ENCODE peak calls at places on chromosomes 13 and 19, in ten cellular contexts. One of them, this sample, is unnamed.

GRCh38 chr19:42244452-42245220 is 2.2 kb upstream of the GSK3A start:
- DNase-seq in heart left ventricle: peak; percentile 95
- DNase-seq in adrenal gland: peak; percentile 94
- DNase-seq in breast epithelium: peak; percentile 93
- DNase-seq in HepG2: peak; percentile 93
- DNase-seq in IMR-90: peak; percentile 93
- DNase-seq in lower leg skin: peak; percentile 99
- DNase-seq in A549: peak; percentile 99
- DNase-seq in uterus: peak; percentile 91
- DNase-seq in NB4: peak; percentile 93
- DNase-seq in this sample: peak; percentile 94

GRCh38 chr19:49585023-49585422 is 3.9 kb downstream of the PRRG2 start:
- DNase-seq in heart left ventricle: no peak
- DNase-seq in adrenal gland: no peak
- DNase-seq in breast epithelium: no peak
- DNase-seq in HepG2: no peak
- DNase-seq in IMR-90: no peak
- DNase-seq in lower leg skin: no peak
- DNase-seq in A549: no peak
- DNase-seq in uterus: no peak
- DNase-seq in NB4: no peak
- DNase-seq in this sample: no peak

GRCh38 chr13:65378943-65379519 is 1851.1 kb downstream of the PCDH9 start:
- DNase-seq in heart left ventricle: no peak
- DNase-seq in adrenal gland: no peak
- DNase-seq in breast epithelium: no peak
- DNase-seq in HepG2: no peak
- DNase-seq in IMR-90: peak; percentile 27
- DNase-seq in lower leg skin: no peak
- DNase-seq in A549: peak; percentile 18
- DNase-seq in uterus: no peak
- DNase-seq in NB4: peak; percentile 13
- DNase-seq in this sample: no peak

GRCh38 chr19:54297759-54298305 is 15.1 kb downstream of the LILRA5 start:
- DNase-seq in heart left ventricle: no peak
- DNase-seq in adrenal gland: no peak
- DNase-seq in breast epithelium: peak; percentile 25
- DNase-seq in HepG2: no peak
- DNase-seq in IMR-90: no peak
- DNase-seq in lower leg skin: peak; percentile 52
- DNase-seq in A549: peak; percentile 29
- DNase-seq in uterus: no peak
- DNase-seq in NB4: peak; percentile 49
- DNase-seq in this sample: no peak

GRCh38 chr13:49098771-49099512 is 121.2 kb upstream of the MLNR start:
- DNase-seq in heart left ventricle: no peak
- DNase-seq in adrenal gland: no peak
- DNase-seq in breast epithelium: no peak
- DNase-seq in HepG2: no peak
- DNase-seq in IMR-90: no peak
- DNase-seq in lower leg skin: no peak
- DNase-seq in A549: peak; percentile 39
- DNase-seq in uterus: no peak
- DNase-seq in NB4: peak; percentile 48
- DNase-seq in this sample: no peak

GRCh38 chr19:6551607-6552450 is 21.0 kb downstream of the TNFSF9 start:
- DNase-seq in heart left ventricle: no peak
- DNase-seq in adrenal gland: no peak
- DNase-seq in breast epithelium: no peak
- DNase-seq in HepG2: peak; percentile 45
- DNase-seq in IMR-90: no peak
- DNase-seq in lower leg skin: no peak
- DNase-seq in A549: peak; percentile 61
- DNase-seq in uterus: no peak
- DNase-seq in NB4: peak; percentile 70
- DNase-seq in this sample: peak; percentile 35

GRCh38 chr13:109900723-109901122 is 114.3 kb upstream of the IRS2 start:
- DNase-seq in heart left ventricle: no peak
- DNase-seq in adrenal gland: no peak
- DNase-seq in breast epithelium: no peak
- DNase-seq in HepG2: no peak
- DNase-seq in IMR-90: no peak
- DNase-seq in lower leg skin: no peak
- DNase-seq in A549: no peak
- DNase-seq in uterus: no peak
- DNase-seq in NB4: no peak
- DNase-seq in this sample: no peak

GRCh38 chr13:113951246-113951999 is 22.5 kb downstream of the C13orf46 start:
- DNase-seq in heart left ventricle: peak; percentile 91
- DNase-seq in adrenal gland: peak; percentile 91
- DNase-seq in breast epithelium: peak; percentile 89
- DNase-seq in HepG2: peak; percentile 23
- DNase-seq in IMR-90: peak; percentile 45
- DNase-seq in lower leg skin: peak; percentile 97
- DNase-seq in A549: peak; percentile 63
- DNase-seq in uterus: peak; percentile 88
- DNase-seq in NB4: peak; percentile 82
- DNase-seq in this sample: peak; percentile 91

GRCh38 chr19:49637865-49638350 is 2.0 kb downstream of the RRAS start:
- DNase-seq in heart left ventricle: peak; percentile 95
- DNase-seq in adrenal gland: peak; percentile 86
- DNase-seq in breast epithelium: peak; percentile 73
- DNase-seq in HepG2: no peak
- DNase-seq in IMR-90: peak; percentile 62
- DNase-seq in lower leg skin: peak; percentile 97
- DNase-seq in A549: peak; percentile 85
- DNase-seq in uterus: peak; percentile 86
- DNase-seq in NB4: peak; percentile 83
- DNase-seq in this sample: peak; percentile 91

GRCh38 chr13:100633461-100633860 is 41.1 kb downstream of the TMTC4 start:
- DNase-seq in heart left ventricle: no peak
- DNase-seq in adrenal gland: no peak
- DNase-seq in breast epithelium: no peak
- DNase-seq in HepG2: peak; percentile 6
- DNase-seq in IMR-90: peak; percentile 96
- DNase-seq in lower leg skin: no peak
- DNase-seq in A549: peak; percentile 56
- DNase-seq in uterus: no peak
- DNase-seq in NB4: no peak
- DNase-seq in this sample: no peak

GRCh38 chr13:26377038-26377437 is 123.1 kb downstream of the CDK8 start:
- DNase-seq in heart left ventricle: no peak
- DNase-seq in adrenal gland: no peak
- DNase-seq in breast epithelium: no peak
- DNase-seq in HepG2: peak; percentile 28
- DNase-seq in IMR-90: peak; percentile 3
- DNase-seq in lower leg skin: no peak
- DNase-seq in A549: peak; percentile 20
- DNase-seq in uterus: no peak
- DNase-seq in NB4: peak; percentile 46
- DNase-seq in this sample: no peak

GRCh38 chr19:16285769-16286564 is 38.7 kb upstream of the KLF2 start:
- DNase-seq in heart left ventricle: peak; percentile 46
- DNase-seq in adrenal gland: no peak
- DNase-seq in breast epithelium: no peak
- DNase-seq in HepG2: no peak
- DNase-seq in IMR-90: no peak
- DNase-seq in lower leg skin: no peak
- DNase-seq in A549: no peak
- DNase-seq in uterus: no peak
- DNase-seq in NB4: peak; percentile 45
- DNase-seq in this sample: no peak

GRCh38 chr13:44449999-44450821 is 76.6 kb downstream of the SERP2 start:
- DNase-seq in heart left ventricle: no peak
- DNase-seq in adrenal gland: no peak
- DNase-seq in breast epithelium: no peak
- DNase-seq in HepG2: peak; percentile 42
- DNase-seq in IMR-90: no peak
- DNase-seq in lower leg skin: no peak
- DNase-seq in A549: no peak
- DNase-seq in uterus: no peak
- DNase-seq in NB4: no peak
- DNase-seq in this sample: no peak

GRCh38 chr19:19111138-19111835 is 27.0 kb downstream of the TMEM161A start:
- DNase-seq in heart left ventricle: no peak
- DNase-seq in adrenal gland: no peak
- DNase-seq in breast epithelium: no peak
- DNase-seq in HepG2: no peak
- DNase-seq in IMR-90: no peak
- DNase-seq in lower leg skin: no peak
- DNase-seq in A549: no peak
- DNase-seq in uterus: no peak
- DNase-seq in NB4: no peak
- DNase-seq in this sample: no peak

DNA sequence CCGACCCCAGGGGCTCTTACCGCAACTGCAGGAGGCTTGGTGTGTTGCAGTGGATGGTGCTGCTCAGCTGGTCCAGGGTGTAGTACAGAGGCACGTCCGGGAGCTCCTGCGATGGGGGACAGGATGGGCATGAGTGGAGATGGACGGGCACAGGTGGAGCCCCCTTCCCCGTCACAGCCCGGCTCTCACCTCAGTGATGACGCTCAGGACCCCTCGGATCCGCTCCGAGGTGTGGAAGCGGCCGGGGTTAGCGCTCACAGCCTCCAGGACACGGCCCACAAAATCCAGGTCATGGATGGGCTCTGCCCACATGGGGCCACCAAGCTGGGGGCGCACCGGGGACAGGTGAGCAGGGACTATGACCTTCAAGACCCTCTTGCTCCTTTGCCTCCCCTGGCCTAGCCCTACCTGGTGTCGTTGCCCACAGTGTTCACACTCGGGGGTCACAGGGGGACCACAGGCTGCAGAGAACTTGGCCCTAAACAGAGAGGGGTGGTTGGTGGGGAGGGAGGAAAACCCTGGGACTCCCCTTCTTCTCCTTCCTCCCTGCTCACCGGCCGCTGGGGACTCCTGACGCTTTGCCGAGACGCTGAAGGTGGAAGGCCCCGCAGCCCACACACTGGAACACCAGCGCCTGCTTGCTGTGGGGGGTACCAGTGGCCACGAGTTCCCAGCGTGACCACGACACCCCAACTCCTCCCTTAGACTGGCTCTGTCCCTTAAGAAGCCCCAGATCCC is 6.9 kb upstream of the LYL1 start:
- DNase-seq in heart left ventricle: no peak
- DNase-seq in adrenal gland: no peak
- DNase-seq in breast epithelium: no peak
- DNase-seq in HepG2: no peak
- DNase-seq in IMR-90: no peak
- DNase-seq in lower leg skin: no peak
- DNase-seq in A549: no peak
- DNase-seq in uterus: no peak
- DNase-seq in NB4: no peak
- DNase-seq in this sample: no peak
- TF ChIP-seq POLR2A in heart left ventricle: no peak
- TF ChIP-seq POLR2A in adrenal gland: no peak
- TF ChIP-seq POLR2A in breast epithelium: no peak
- TF ChIP-seq POLR2A in HepG2: no peak
- TF ChIP-seq POLR2A in IMR-90: no peak
- TF ChIP-seq POLR2A in lower leg skin: no peak
- TF ChIP-seq POLR2A in A549: no peak
- TF ChIP-seq POLR2A in uterus: no peak
- TF ChIP-seq POLR2A in NB4: no peak
- TF ChIP-seq POLR2A in this sample: no peak

GRCh38 chr19:9406798-9407352 is 28.5 kb downstream of the ZNF266 start:
- DNase-seq in heart left ventricle: peak; percentile 93
- DNase-seq in adrenal gland: peak; percentile 68
- DNase-seq in breast epithelium: no peak
- DNase-seq in HepG2: no peak
- DNase-seq in IMR-90: peak; percentile 92
- DNase-seq in lower leg skin: no peak
- DNase-seq in A549: peak; percentile 76
- DNase-seq in uterus: peak; percentile 59
- DNase-seq in NB4: no peak
- DNase-seq in this sample: peak; percentile 26
- H3K4me3 ChIP-seq in heart left ventricle: peak overlapping the region; percentile 67
- H3K4me3 ChIP-seq in adrenal gland: no peak overlapping the region
- H3K4me3 ChIP-seq in breast epithelium: peak overlapping the region; percentile 33
- H3K4me3 ChIP-seq in HepG2: no peak overlapping the region
- H3K4me3 ChIP-seq in IMR-90: peak overlapping the region; percentile 86
- H3K4me3 ChIP-seq in lower leg skin: peak overlapping the region; percentile 29
- H3K4me3 ChIP-seq in A549: peak overlapping the region; percentile 42
- H3K4me3 ChIP-seq in uterus: peak overlapping the region; percentile 53
- H3K4me3 ChIP-seq in NB4: no peak overlapping the region
- H3K4me3 ChIP-seq in this sample: peak overlapping the region; percentile 31

DNA sequence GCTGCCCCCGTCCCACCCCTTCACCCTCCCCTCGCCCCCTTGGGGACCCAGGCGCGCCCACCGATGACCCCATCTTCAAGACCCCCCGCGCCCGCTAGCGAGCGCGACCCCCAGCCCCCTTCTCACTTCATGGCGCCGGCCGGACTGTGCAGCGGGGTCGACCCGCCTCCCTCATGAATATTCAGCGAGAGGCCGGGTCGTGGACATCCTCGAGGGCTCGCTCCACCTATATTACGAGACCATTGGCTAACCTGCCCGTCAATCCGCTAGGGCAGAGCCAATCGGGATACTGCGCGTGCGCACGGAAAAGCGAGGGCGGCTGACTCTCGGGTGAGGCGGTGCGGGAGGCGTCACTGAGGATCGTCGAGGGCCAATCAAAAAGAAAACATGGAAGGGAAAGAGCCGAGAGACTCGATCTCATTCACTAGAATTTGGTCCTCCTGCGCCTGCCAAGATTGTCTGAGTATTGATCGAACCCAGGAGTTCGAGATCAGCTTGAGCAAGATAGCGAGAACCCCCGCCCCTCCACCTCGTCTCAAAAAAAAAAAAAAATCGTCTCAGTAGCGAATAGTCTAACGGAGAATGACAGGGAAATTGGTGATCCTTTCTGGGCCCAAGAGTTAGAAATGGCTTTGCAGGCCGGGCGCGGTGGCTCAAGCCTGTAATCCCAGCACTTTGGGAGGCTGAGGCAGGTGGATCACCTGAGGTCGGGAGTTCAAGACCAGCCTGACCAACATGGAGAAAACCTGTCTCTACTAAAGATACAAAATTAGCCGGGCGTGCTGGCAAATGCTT is at the start of gene ERCC2:
- DNase-seq in heart left ventricle: peak; percentile 99
- DNase-seq in adrenal gland: peak; percentile 99
- DNase-seq in breast epithelium: peak; percentile 100
- DNase-seq in HepG2: peak; percentile 96
- DNase-seq in IMR-90: peak; percentile 99
- DNase-seq in lower leg skin: peak; percentile 100
- DNase-seq in A549: peak; percentile 98
- DNase-seq in uterus: peak; percentile 100
- DNase-seq in NB4: peak; percentile 95
- DNase-seq in this sample: peak; percentile 99
- TF ChIP-seq POLR2A in heart left ventricle: no peak
- TF ChIP-seq POLR2A in adrenal gland: no peak
- TF ChIP-seq POLR2A in breast epithelium: no peak
- TF ChIP-seq POLR2A in HepG2: peak; percentile 66
- TF ChIP-seq POLR2A in IMR-90: no peak
- TF ChIP-seq POLR2A in lower leg skin: no peak
- TF ChIP-seq POLR2A in A549: peak; percentile 3
- TF ChIP-seq POLR2A in uterus: peak; percentile 62
- TF ChIP-seq POLR2A in NB4: peak; percentile 61
- TF ChIP-seq POLR2A in this sample: peak; percentile 13

DNA sequence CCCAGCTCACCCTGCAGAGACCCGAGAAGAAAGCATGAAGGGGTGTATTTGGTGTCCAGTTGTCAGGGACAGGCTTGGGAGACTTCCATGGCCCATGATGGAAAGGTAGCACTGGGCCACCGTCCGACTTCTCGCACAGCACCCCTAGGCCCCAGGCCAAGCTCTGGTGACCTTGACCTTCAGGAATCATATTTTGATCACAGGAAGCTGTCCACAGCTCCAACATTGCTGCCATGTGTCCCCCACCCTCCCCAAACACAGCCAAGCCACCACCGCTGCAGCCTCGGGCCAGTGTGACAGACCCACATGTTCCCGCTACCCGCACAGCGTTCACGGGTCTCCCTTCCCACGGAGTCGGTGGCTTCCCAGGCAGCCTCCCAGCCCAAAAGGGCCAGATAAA is 842 bp upstream of the PTGIR start:
- DNase-seq in heart left ventricle: peak; percentile 51
- DNase-seq in adrenal gland: no peak
- DNase-seq in breast epithelium: no peak
- DNase-seq in HepG2: no peak
- DNase-seq in IMR-90: no peak
- DNase-seq in lower leg skin: no peak
- DNase-seq in A549: no peak
- DNase-seq in uterus: peak; percentile 58
- DNase-seq in NB4: no peak
- DNase-seq in this sample: no peak
- H3K4me3 ChIP-seq in heart left ventricle: no peak overlapping the region
- H3K4me3 ChIP-seq in adrenal gland: no peak overlapping the region
- H3K4me3 ChIP-seq in breast epithelium: no peak overlapping the region
- H3K4me3 ChIP-seq in HepG2: no peak overlapping the region
- H3K4me3 ChIP-seq in IMR-90: no peak overlapping the region
- H3K4me3 ChIP-seq in lower leg skin: no peak overlapping the region
- H3K4me3 ChIP-seq in A549: no peak overlapping the region
- H3K4me3 ChIP-seq in uterus: no peak overlapping the region
- H3K4me3 ChIP-seq in NB4: no peak overlapping the region
- H3K4me3 ChIP-seq in this sample: no peak overlapping the region